ENCODE peak calls at places on chromosomes 13 and 19, in eight cellular contexts. E, M, H, R, O, D, T and S are unnamed samples.

GRCh38 chr13:99062593-99062992 is 84.7 kb upstream of the DOCK9 start:
- DNase-seq in D (no peak), R (no peak), H (no peak), M (no peak), E (peak; percentile 30), O (no peak), T (no peak), S (no peak)

GRCh38 chr13:40609972-40610726 is 56.3 kb downstream of the FOXO1 start:
- DNase-seq in H (no peak), M (no peak), R (no peak), E (peak; percentile 75), O (no peak), D (no peak), T (no peak), S (no peak)

GRCh38 chr19:2150794-2151338 is 500 bp downstream of the AP3D1 start:
- DNase-seq in D (no peak), M (peak; percentile 51), T (no peak), E (no peak), R (peak; percentile 33), H (no peak), O (no peak), S (peak; percentile 16)

GRCh38 chr13:47119568-47120080 is 222.8 kb upstream of the HTR2A start:
- DNase-seq in E (no peak), R (no peak), M (no peak), O (no peak), H (no peak), D (no peak), T (no peak), S (no peak)

GRCh38 chr13:94169783-94170513 is 309.5 kb downstream of the DCT start:
- DNase-seq in T (no peak), H (no peak), D (no peak), O (peak; percentile 17), M (no peak), E (no peak), R (no peak), S (no peak)

GRCh38 chr19:55581145-55581827 is 638 bp upstream of the ZNF579 start:
- DNase-seq in M (no peak), D (no peak), R (peak; percentile 49), E (no peak), T (no peak), H (no peak), O (no peak), S (no peak)

GRCh38 chr19:7450243-7451223 is 38.3 kb downstream of the PEX11G start:
- DNase-seq in T (no peak), H (no peak), R (no peak), D (no peak), E (no peak), O (no peak), M (no peak), S (no peak)

GRCh38 chr13:51818771-51819511 is 15.0 kb upstream of the DHRS12 start:
- DNase-seq in H (no peak), E (no peak), D (no peak), M (no peak), O (no peak), R (no peak), T (no peak), S (no peak)